ENCODE peak calls at places on chromosomes 6 and 20, in five cellular contexts. S is K562, J is H1, Y is HepG2, C is GM12878. E is an unnamed sample.

GRCh38 chr20:9215539-9215938 is 146.7 kb downstream of the PLCB4 start:
- DNase-seq in S (peak), J (no peak), Y (peak), C (no peak), E (no peak)

GRCh38 chr6:157868835-157869234 is 45.8 kb downstream of the SNX9 start:
- DNase-seq in S (no peak), J (no peak), Y (no peak), C (no peak), E (no peak)

GRCh38 chr6:111418971-111419693 is 63.9 kb downstream of the REV3L start:
- DNase-seq in S (no peak), J (no peak), Y (no peak), C (no peak), E (no peak)

GRCh38 chr6:71383891-71384489 is 95.4 kb downstream of the OGFRL1 start:
- DNase-seq in S (peak), J (no peak), Y (peak), C (no peak), E (peak)

GRCh38 chr20:25072226-25072811 is 9.6 kb downstream of the VSX1 start:
- DNase-seq in S (no peak), J (no peak), Y (no peak), C (no peak), E (no peak)

GRCh38 chr6:26537846-26538571 is at the start of gene HMGN4:
- DNase-seq in S (peak), J (no peak), Y (peak), C (peak), E (peak)

GRCh38 chr20:13649548-13649947 is 10.8 kb upstream of the TASP1 start:
- DNase-seq in S (no peak), J (no peak), Y (no peak), C (no peak), E (no peak)

GRCh38 chr20:37745553-37745952 is 51.7 kb downstream of the CTNNBL1 start:
- DNase-seq in S (no peak), J (no peak), Y (no peak), C (no peak), E (no peak)

GRCh38 chr6:74749211-74750142 is 456.4 kb downstream of the COL12A1 start:
- DNase-seq in S (no peak), J (no peak), Y (no peak), C (no peak), E (no peak)

GRCh38 chr6:168110437-168110836 is 31.4 kb upstream of the FRMD1 start:
- DNase-seq in S (no peak), J (no peak), Y (no peak), C (no peak), E (no peak)

GRCh38 chr6:26234421-26235239 is 130.4 kb upstream of the BTN3A2 start:
- DNase-seq in S (peak), J (no peak), Y (no peak), C (peak), E (peak)

GRCh38 chr6:53543341-53544010 is 1.4 kb downstream of the GCLC start:
- DNase-seq in S (peak), J (no peak), Y (no peak), C (no peak), E (no peak)

GRCh38 chr6:41073968-41074691 is 1.4 kb downstream of the NFYA start:
- DNase-seq in S (peak), J (no peak), Y (no peak), C (no peak), E (no peak)

GRCh38 chr20:444862-445426 is 17.4 kb downstream of the TBC1D20 start:
- DNase-seq in S (peak), J (no peak), Y (no peak), C (no peak), E (no peak)

GRCh38 chr6:22770042-22770441 is 200.7 kb downstream of the HDGFL1 start:
- DNase-seq in S (no peak), J (no peak), Y (no peak), C (no peak), E (no peak)

GRCh38 chr6:18561006-18561750 is 174.0 kb downstream of the RNF144B start:
- DNase-seq in S (no peak), J (no peak), Y (no peak), C (no peak), E (no peak)

GRCh38 chr6:158468666-158469065 is 91.2 kb upstream of the TMEM181 start:
- DNase-seq in S (no peak), J (no peak), Y (no peak), C (no peak), E (no peak)

GRCh38 chr6:77463881-77464867 is 883 bp upstream of the HTR1B start:
- DNase-seq in S (no peak), J (no peak), Y (no peak), C (no peak), E (peak)

GRCh38 chr6:41685641-41686380 is 47.5 kb downstream of the MDFI start:
- DNase-seq in S (no peak), J (no peak), Y (no peak), C (no peak), E (no peak)

GRCh38 chr6:28885149-28885738 is 38.5 kb downstream of the TRIM27 start:
- DNase-seq in S (no peak), J (no peak), Y (peak), C (no peak), E (no peak)

GRCh38 chr6:112801681-112802080 is 454.6 kb downstream of the RFPL4B start:
- DNase-seq in S (no peak), J (no peak), Y (no peak), C (no peak), E (no peak)

GRCh38 chr6:166849762-166850181 is 106.6 kb downstream of the RNASET2 start:
- DNase-seq in S (no peak), J (no peak), Y (no peak), C (peak), E (no peak)

DNA sequence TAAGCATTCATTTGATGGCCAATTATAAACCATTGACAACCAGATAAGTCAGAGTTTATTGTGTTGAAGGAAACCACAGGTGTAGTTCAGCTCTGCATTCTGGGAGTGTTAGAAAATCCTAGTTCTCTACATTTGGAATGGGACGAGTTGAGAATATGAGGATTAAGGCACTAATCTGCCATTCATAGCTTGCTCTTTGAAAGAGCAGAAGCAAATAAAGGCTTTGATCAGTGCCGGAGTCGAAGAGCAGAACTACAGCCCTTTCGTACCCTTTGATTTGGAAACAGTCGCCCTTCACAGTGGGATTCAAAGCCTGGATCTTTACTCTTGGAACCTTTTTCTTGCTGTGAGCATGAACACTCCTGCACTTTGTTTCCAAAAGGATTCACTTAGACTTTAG is 524.0 kb upstream of the POU3F2 start:
- DNase-seq in S (no peak), J (no peak), Y (no peak), C (no peak), E (no peak)
- TF ChIP-seq HDAC2 in S (no peak), J (no peak), Y (no peak), C (no peak), E (no peak)

DNA sequence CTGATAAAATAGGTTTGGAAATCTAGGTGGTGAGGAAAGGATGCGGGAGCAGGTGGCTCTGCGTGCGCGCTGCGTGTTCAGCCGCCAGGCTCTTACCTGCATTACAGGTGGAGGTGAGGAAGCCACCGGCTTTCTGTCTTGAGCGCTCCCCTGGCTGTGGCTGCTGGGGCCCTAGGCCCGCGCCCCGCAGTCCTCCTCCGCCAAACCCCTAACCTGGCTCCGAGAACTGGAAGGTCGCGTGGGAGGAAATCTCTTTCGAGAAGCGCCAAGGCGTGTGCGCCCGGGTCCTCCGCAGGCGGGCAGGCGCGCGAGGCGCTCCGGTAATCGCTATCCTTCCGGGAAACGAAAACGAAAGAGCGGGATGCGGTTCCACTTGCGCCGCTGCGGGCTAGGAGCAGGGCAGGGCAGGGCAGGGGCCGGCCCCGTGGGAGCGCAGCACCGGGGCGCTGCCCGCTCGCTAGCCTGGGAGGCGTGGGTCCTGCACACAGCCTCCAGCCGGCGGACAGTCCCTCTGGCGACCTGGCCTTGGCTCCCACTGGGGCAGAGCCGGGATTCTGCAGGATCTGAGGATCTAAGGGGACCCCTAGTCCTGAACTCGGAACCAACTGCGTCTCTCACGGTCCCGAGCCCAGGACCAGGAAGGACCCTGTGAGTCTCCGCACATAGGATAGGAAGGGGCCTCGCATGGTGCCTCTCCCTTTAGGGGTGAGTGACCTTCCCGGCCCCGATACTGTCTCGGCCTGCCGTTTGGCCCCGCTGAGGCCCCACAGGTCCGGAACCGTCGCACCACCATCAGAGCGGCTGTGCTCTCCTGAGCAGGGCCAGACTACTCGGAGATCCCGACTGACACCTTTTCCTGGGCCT is at the start of gene ETV7:
- DNase-seq in S (no peak), J (no peak), Y (no peak), C (no peak), E (no peak)
- TF ChIP-seq POLR2A in S (no peak), J (no peak), Y (no peak), C (no peak), E (no peak)

DNA sequence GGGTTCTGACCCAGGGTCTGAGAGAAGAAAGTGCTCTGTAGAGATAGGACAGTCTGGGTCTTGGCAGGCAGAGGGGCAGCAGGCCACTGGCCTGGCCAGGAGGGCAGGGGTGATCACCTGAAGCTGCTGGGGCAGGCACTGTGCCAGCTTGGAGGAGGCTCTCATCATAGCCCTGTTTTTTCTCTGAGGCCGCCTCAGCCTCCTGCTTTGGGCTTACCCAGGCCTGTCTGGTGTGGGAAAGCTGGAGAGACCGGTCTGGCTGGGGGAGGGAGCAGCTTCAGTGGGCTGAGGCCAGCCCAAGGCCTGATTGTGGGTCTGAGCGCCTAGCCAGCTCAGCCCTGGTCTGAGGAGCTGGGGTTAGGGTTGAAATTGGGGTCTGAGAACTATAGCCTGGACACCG is 3.9 kb downstream of the LPIN3 start:
- DNase-seq in S (no peak), J (no peak), Y (no peak), C (no peak), E (no peak)
- TF ChIP-seq HDAC2 in S (no peak), J (no peak), Y (no peak), C (no peak), E (no peak)

GRCh38 chr20:47336013-47336754 is 20.3 kb downstream of the ZMYND8 start:
- DNase-seq in S (no peak), J (no peak), Y (no peak), C (no peak), E (no peak)
- TF ChIP-seq POLR2A in S (no peak), J (no peak), Y (no peak), C (no peak), E (no peak)

DNA sequence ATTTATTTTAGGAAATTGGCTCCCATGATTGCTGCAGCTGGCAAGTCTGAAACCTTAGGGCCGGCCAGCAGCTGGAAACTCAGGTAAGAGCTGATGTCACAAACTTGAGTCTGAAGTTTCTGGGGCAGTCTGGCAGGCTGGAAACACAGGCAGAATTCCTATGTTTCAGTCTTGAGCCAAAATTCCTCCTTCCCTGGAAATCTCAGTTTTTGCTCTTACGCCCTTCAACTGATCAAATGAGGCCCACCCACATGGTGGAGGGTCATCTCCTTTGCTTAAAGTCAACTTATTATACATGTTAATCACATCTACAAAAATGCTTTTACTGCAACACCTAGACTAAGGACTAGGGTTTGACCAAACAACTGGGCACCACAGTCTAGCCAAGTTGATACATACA is 184.1 kb downstream of the SOD2 start:
- DNase-seq in S (no peak), J (no peak), Y (no peak), C (no peak), E (no peak)
- TF ChIP-seq HDAC2 in S (no peak), J (no peak), Y (no peak), C (no peak), E (no peak)